ENCODE peak calls at places on chromosomes 7 and 10, in ten cellular contexts. O is right lobe of liver, C is MM.1S, H is heart right ventricle, F is hepatocyte, N is tibial artery, Z is ascending aorta, R is pancreas, P is mammary epithelial cell, M is tibial nerve. X is an unnamed sample.

GRCh38 chr10:115141254-115141653 is 48.1 kb downstream of the ATRNL1 start:
- DNase-seq in H (no peak), M (no peak), O (no peak), C (peak; percentile 25), P (no peak), F (peak; percentile 18), R (no peak), N (no peak), Z (no peak), X (no peak)

GRCh38 chr7:137074386-137075030 is 206.1 kb downstream of the CHRM2 start:
- DNase-seq in N (no peak), R (no peak), H (no peak), F (no peak), Z (no peak), O (no peak), P (no peak), M (no peak), C (no peak), X (no peak)

GRCh38 chr10:124496150-124496549 is 34.5 kb downstream of the LHPP start:
- DNase-seq in C (no peak), M (no peak), R (no peak), O (no peak), H (no peak), P (no peak), F (no peak), N (no peak), Z (no peak), X (no peak)

GRCh38 chr10:43263551-43264323 is 3.1 kb downstream of the RASGEF1A start:
- DNase-seq in F (no peak), O (peak; percentile 53), R (peak; percentile 73), M (no peak), H (no peak), Z (no peak), P (no peak), N (no peak), C (no peak), X (no peak)

GRCh38 chr7:27115161-27116018 is 12.9 kb upstream of the HOXA2 start:
- DNase-seq in H (no peak), P (peak; percentile 89), O (no peak), R (peak; percentile 60), C (no peak), F (peak; percentile 72), Z (no peak), N (no peak), M (no peak), X (no peak)

GRCh38 chr10:67629461-67629971 is 66.5 kb downstream of the CTNNA3 start:
- DNase-seq in C (no peak), R (no peak), Z (no peak), O (no peak), H (no peak), P (peak; percentile 30), F (no peak), N (no peak), M (no peak), X (no peak)

GRCh38 chr7:77235280-77235679 is 35.7 kb upstream of the FGL2 start:
- DNase-seq in R (no peak), F (no peak), M (no peak), H (no peak), N (no peak), C (no peak), P (peak; percentile 15), O (no peak), Z (no peak), X (no peak)

GRCh38 chr10:60976687-60977086 is 32.7 kb upstream of the RHOBTB1 start:
- DNase-seq in N (no peak), F (no peak), Z (no peak), O (no peak), R (no peak), H (no peak), C (no peak), M (no peak), P (no peak), X (no peak)

GRCh38 chr7:13179011-13179574 is 491.7 kb downstream of the ARL4A start:
- DNase-seq in O (no peak), N (no peak), M (no peak), R (no peak), F (no peak), Z (no peak), C (peak; percentile 54), H (no peak), P (no peak), X (no peak)

GRCh38 chr7:6284461-6285360 is 12.3 kb upstream of the CYTH3 start:
- DNase-seq in F (no peak), H (no peak), O (no peak), C (no peak), N (peak; percentile 62), P (peak; percentile 28), M (no peak), Z (no peak), R (no peak), X (no peak)

GRCh38 chr10:130300608-130301025 is 164.4 kb downstream of the GLRX3 start:
- DNase-seq in N (peak; percentile 68), F (no peak), R (peak; percentile 87), O (no peak), H (peak; percentile 61), P (no peak), Z (no peak), C (no peak), M (no peak), X (peak; percentile 39)

GRCh38 chr7:82789883-82790609 is 346.5 kb upstream of the CACNA2D1 start:
- DNase-seq in N (no peak), Z (no peak), C (no peak), O (no peak), H (no peak), M (no peak), P (no peak), F (no peak), R (no peak), X (no peak)

GRCh38 chr7:1404881-1405548 is 54.3 kb downstream of the MICALL2 start:
- DNase-seq in N (no peak), M (no peak), R (no peak), O (no peak), H (no peak), Z (no peak), F (no peak), C (no peak), P (no peak), X (no peak)

GRCh38 chr7:20395094-20395493 is 64.4 kb downstream of the ITGB8 start:
- DNase-seq in Z (no peak), O (no peak), C (no peak), F (no peak), N (no peak), H (no peak), P (peak; percentile 70), M (no peak), R (no peak), X (no peak)

DNA sequence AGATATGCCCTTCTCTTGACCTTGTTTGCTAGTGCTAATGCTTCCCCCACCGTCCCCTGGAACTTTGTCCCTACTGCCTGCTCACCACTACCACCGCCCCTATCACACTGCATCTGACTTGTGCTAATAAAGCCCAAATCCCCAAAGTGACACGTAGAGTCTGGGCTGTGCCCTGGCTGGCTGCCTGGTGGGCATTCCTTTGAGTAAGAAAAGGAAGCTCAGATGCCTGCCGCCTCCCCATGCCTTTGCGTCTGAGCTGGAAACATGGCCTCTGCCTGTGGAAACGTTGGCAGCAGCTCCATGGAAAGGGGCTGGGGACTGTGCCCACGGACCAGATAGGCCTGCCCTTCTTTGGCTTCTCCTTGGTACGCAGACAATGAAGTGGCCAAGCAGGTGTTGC is 138.3 kb downstream of the CYP26A1 start:
- DNase-seq in N (no peak), P (no peak), F (no peak), O (no peak), M (no peak), R (no peak), Z (no peak), H (no peak), C (no peak), X (no peak)
- TF ChIP-seq CTCF in N (no peak), P (no peak), F (no peak), O (no peak), M (no peak), R (no peak), Z (no peak), H (no peak), C (no peak), X (no peak)

DNA sequence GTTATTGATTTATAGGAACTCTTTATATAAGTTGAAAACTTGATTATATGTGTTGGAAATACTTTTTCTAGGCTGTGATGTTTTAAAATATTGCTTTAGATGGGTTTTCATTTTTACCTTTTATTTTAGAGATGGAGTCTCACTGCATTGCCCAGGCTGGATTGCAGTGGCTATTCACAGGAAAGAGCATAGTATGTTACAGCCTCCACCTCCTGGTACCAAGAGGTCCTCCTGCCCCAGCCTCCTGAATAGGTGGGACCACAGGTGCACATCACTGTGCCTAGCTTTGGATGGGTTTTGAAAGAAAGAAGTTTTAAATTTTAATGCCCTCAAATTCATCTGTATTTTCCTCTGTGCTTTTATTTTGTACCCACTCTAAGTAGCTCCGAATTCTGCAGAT is 105.4 kb downstream of the TCF7L2 start:
- DNase-seq in O (no peak), N (no peak), P (no peak), Z (no peak), F (no peak), C (no peak), H (no peak), R (no peak), M (no peak), X (no peak)
- H3K27ac ChIP-seq in O (no peak overlapping the region), N (peak overlapping the region; percentile 84), P (peak overlapping the region; percentile 81), Z (peak overlapping the region; percentile 96), F (no peak overlapping the region), C (no peak overlapping the region), H (peak overlapping the region; percentile 45), R (no peak overlapping the region), M (no peak overlapping the region), X (no peak overlapping the region)

GRCh38 chr10:133451346-133451745 is 2.4 kb upstream of the SCART1 start:
- DNase-seq in M (no peak), N (no peak), C (no peak), R (no peak), O (no peak), H (no peak), Z (no peak), P (no peak), F (no peak), X (no peak)
- H3K9me3 ChIP-seq in M (no peaks in the 10 kb centered on the region), N (peaks cover 22% of the 10 kb centered on the region), C (no peaks in the 10 kb centered on the region), R (peaks cover 4% of the 10 kb centered on the region), O (peaks cover 3% of the 10 kb centered on the region), H (peaks cover 37% of the 10 kb centered on the region), Z (peaks cover 28% of the 10 kb centered on the region), P (peaks cover 25% of the 10 kb centered on the region), F (peaks cover 17% of the 10 kb centered on the region), X (peaks cover 31% of the 10 kb centered on the region)

GRCh38 chr10:101565936-101566332 is 22.1 kb downstream of the POLL start:
- DNase-seq in M (no peak), H (no peak), O (peak; percentile 22), R (no peak), N (peak; percentile 21), Z (no peak), P (no peak), F (no peak), C (no peak), X (no peak)

GRCh38 chr10:101567165-101568006 is 20.7 kb downstream of the POLL start:
- DNase-seq in Z (no peak), O (no peak), H (no peak), N (peak; percentile 57), C (no peak), P (peak; percentile 15), R (no peak), F (no peak), M (no peak), X (no peak)

GRCh38 chr10:101565370-101565900 is 22.6 kb downstream of the POLL start:
- DNase-seq in C (no peak), Z (no peak), P (no peak), O (no peak), R (no peak), N (peak; percentile 39), H (no peak), F (no peak), M (no peak), X (no peak)

GRCh38 chr10:101568054-101568745 is 19.9 kb downstream of the POLL start:
- DNase-seq in Z (no peak), H (no peak), F (no peak), M (no peak), R (no peak), O (peak; percentile 29), P (no peak), N (peak; percentile 34), C (no peak), X (no peak)

GRCh38 chr10:101566333-101567164 is 21.5 kb downstream of the POLL start:
- DNase-seq in O (peak; percentile 46), H (no peak), P (no peak), Z (no peak), M (no peak), F (no peak), N (peak; percentile 48), C (no peak), R (no peak), X (no peak)
- TF ChIP-seq CTCF in O (no peak), H (no peak), P (no peak), Z (no peak), M (no peak), F (no peak), N (no peak), C (no peak), R (no peak), X (no peak)

X was measured in CD4-positive, alpha-beta T cell.